ENCODE peak calls at places on chromosomes 12 and 14, in five cellular contexts. D is psoas muscle; H is NCI-H2107; K is CD4-positive, alpha-beta T cell; O is HT-29. R is an unnamed sample.
A peak's percentile ranks its signal among the peaks of the same experiment; 100 is the strongest.

GRCh38 chr14:40682131-40682913 is 924.4 kb upstream of the LRFN5 start:
- DNase-seq in D (no peak), H (no peak), K (no peak), O (no peak), R (no peak)

GRCh38 chr12:31849090-31849687 is 110.0 kb upstream of the RESF1 start:
- DNase-seq in D (no peak), H (no peak), K (no peak), O (no peak), R (no peak)

GRCh38 chr14:36070056-36071043 is 106.2 kb downstream of the PTCSC3 start:
- DNase-seq in D (no peak), H (peak; percentile 92), K (no peak), O (peak; percentile 71), R (no peak)

GRCh38 chr12:24901975-24902461 is 46.9 kb downstream of the BCAT1 start:
- DNase-seq in D (no peak), H (no peak), K (no peak), O (no peak), R (no peak)

GRCh38 chr12:58915634-58916033 is 4.7 kb downstream of the LRIG3 start:
- DNase-seq in D (no peak), H (no peak), K (no peak), O (no peak), R (no peak)

GRCh38 chr12:89160716-89161123 is 191.6 kb downstream of the DUSP6 start:
- DNase-seq in D (peak; percentile 50), H (no peak), K (no peak), O (no peak), R (no peak)

GRCh38 chr12:50690923-50691322 is 73.0 kb upstream of the ATF1 start:
- DNase-seq in D (no peak), H (no peak), K (no peak), O (no peak), R (no peak)

GRCh38 chr12:109264095-109264942 is 44.8 kb downstream of the FOXN4 start:
- DNase-seq in D (peak; percentile 87), H (peak; percentile 92), K (no peak), O (peak; percentile 93), R (peak; percentile 27)

GRCh38 chr14:64463198-64463597 is 2.1 kb upstream of the AKAP5 start:
- DNase-seq in D (no peak), H (no peak), K (no peak), O (no peak), R (no peak)

GRCh38 chr12:27180862-27181261 is 63.2 kb upstream of the STK38L start:
- DNase-seq in D (no peak), H (no peak), K (no peak), O (no peak), R (no peak)

GRCh38 chr12:95605087-95605486 is 53.8 kb upstream of the USP44 start:
- DNase-seq in D (no peak), H (no peak), K (no peak), O (peak; percentile 53), R (no peak)

GRCh38 chr12:93060666-93061413 is 131.7 kb upstream of the EEA1 start:
- DNase-seq in D (no peak), H (no peak), K (no peak), O (no peak), R (no peak)

GRCh38 chr14:72615511-72616121 is 278.3 kb downstream of the DPF3 start:
- DNase-seq in D (no peak), H (no peak), K (no peak), O (no peak), R (no peak)

GRCh38 chr12:120984351-120984898 is 6.1 kb downstream of the HNF1A start:
- DNase-seq in D (no peak), H (no peak), K (no peak), O (peak; percentile 88), R (no peak)

GRCh38 chr12:111308473-111308872 is 60.4 kb downstream of the PHETA1 start:
- DNase-seq in D (no peak), H (no peak), K (no peak), O (no peak), R (no peak)

GRCh38 chr12:89372584-89373370 is 20.5 kb upstream of the DUSP6 start:
- DNase-seq in D (no peak), H (no peak), K (no peak), O (no peak), R (no peak)

GRCh38 chr14:36582011-36582873 is at the start of gene NKX2-8:
- DNase-seq in D (no peak), H (peak; percentile 39), K (no peak), O (no peak), R (no peak)

GRCh38 chr12:116916714-116917114 is 6.0 kb downstream of the FBXW8 start:
- DNase-seq in D (no peak), H (no peak), K (no peak), O (peak; percentile 85), R (peak; percentile 50)

GRCh38 chr12:81181701-81182100 is 103.8 kb downstream of the ACSS3 start:
- DNase-seq in D (no peak), H (no peak), K (no peak), O (no peak), R (no peak)

GRCh38 chr12:53533476-53533875 is 26.2 kb upstream of the NPFF start:
- DNase-seq in D (no peak), H (no peak), K (no peak), O (no peak), R (no peak)

GRCh38 chr12:56032006-56032405 is 9.7 kb upstream of the RPS26 start:
- DNase-seq in D (no peak), H (no peak), K (no peak), O (no peak), R (no peak)

GRCh38 chr12:81216739-81217138 is 138.9 kb downstream of the ACSS3 start:
- DNase-seq in D (no peak), H (no peak), K (no peak), O (no peak), R (no peak)

GRCh38 chr12:96321941-96322340 is 78.3 kb downstream of the CDK17 start:
- DNase-seq in D (no peak), H (no peak), K (no peak), O (no peak), R (no peak)

GRCh38 chr12:32874083-32874482 is 22.5 kb downstream of the PKP2 start:
- DNase-seq in D (no peak), H (no peak), K (no peak), O (no peak), R (no peak)

GRCh38 chr12:62760779-62761178 is 174.2 kb downstream of the PPM1H start:
- DNase-seq in D (no peak), H (no peak), K (no peak), O (peak; percentile 71), R (no peak)

GRCh38 chr12:98578821-98579220 is 14.7 kb upstream of the SLC25A3 start:
- DNase-seq in D (no peak), H (no peak), K (no peak), O (peak; percentile 46), R (no peak)

GRCh38 chr12:50507474-50507838 is 2.7 kb downstream of the DIP2B start:
- DNase-seq in D (no peak), H (no peak), K (no peak), O (no peak), R (no peak)

GRCh38 chr12:61810486-61810885 is 449.7 kb upstream of the USP15 start:
- DNase-seq in D (no peak), H (no peak), K (no peak), O (no peak), R (no peak)

GRCh38 chr12:113174461-113175384 is 10.6 kb downstream of the DDX54 start:
- DNase-seq in D (peak; percentile 87), H (peak; percentile 28), K (peak; percentile 81), O (peak; percentile 76), R (peak; percentile 79)